ENCODE peak calls at places on chromosome 1, in four cellular contexts. M is stimulated activated CD4-positive, alpha-beta T cell treated with anti-CD3 and anti-CD28 coated beads, Interleukin-12 subunit alpha, Interleukin-12 subunit beta, amount 100 ng/mL, for 48 hours; P is fibroblast of lung; U is substantia nigra. Z is an unnamed sample.

GRCh38 chr1:227805606-227806197 is 9.8 kb upstream of the PRSS38 start:
- DNase-seq in P (peak), M (no peak), U (no peak), Z (peak)

GRCh38 chr1:117335376-117336086 is 31.7 kb upstream of the MAN1A2 start:
- DNase-seq in U (no peak), P (no peak), M (no peak), Z (no peak)

GRCh38 chr1:180560868-180561600 is 2.3 kb downstream of the OVAAL start:
- DNase-seq in P (no peak), M (no peak), U (no peak), Z (peak)

GRCh38 chr1:23422313-23422877 is 2.2 kb downstream of the TCEA3 start:
- DNase-seq in U (no peak), P (peak), M (no peak), Z (peak)

GRCh38 chr1:86788300-86789206 is 84.2 kb downstream of the SH3GLB1 start:
- DNase-seq in P (peak), U (no peak), M (no peak), Z (peak)

GRCh38 chr1:89733748-89734147 is 87.1 kb upstream of the LRRC8D start:
- DNase-seq in P (no peak), M (no peak), U (no peak), Z (no peak)

GRCh38 chr1:64192290-64192689 is 11.1 kb upstream of the UBE2U start:
- DNase-seq in P (no peak), M (no peak), U (no peak), Z (no peak)

GRCh38 chr1:201020647-201021332 is 2.7 kb downstream of the KIF21B start:
- DNase-seq in U (no peak), M (no peak), P (no peak), Z (no peak)

GRCh38 chr1:164498792-164499191 is 60.2 kb upstream of the PBX1 start:
- DNase-seq in M (no peak), U (no peak), P (no peak), Z (no peak)

GRCh38 chr1:50996083-50996482 is 26.0 kb downstream of the CDKN2C start:
- DNase-seq in P (no peak), M (no peak), U (no peak), Z (no peak)

GRCh38 chr1:202697038-202697437 is 13.2 kb downstream of the SYT2 start:
- DNase-seq in P (no peak), U (no peak), M (no peak), Z (no peak)

GRCh38 chr1:6975371-6975770 is 190.1 kb downstream of the CAMTA1 start:
- DNase-seq in M (no peak), U (no peak), P (no peak), Z (no peak)

GRCh38 chr1:153543738-153544135 is 1.9 kb downstream of the S100A4 start:
- DNase-seq in U (no peak), M (no peak), P (no peak), Z (no peak)

GRCh38 chr1:53477626-53478025 is 18.4 kb downstream of the DMRTB1 start:
- DNase-seq in U (no peak), P (no peak), M (no peak), Z (no peak)

GRCh38 chr1:23799570-23800395 is 771 bp downstream of the GALE start:
- DNase-seq in U (no peak), M (peak), P (peak), Z (peak)

GRCh38 chr1:115454835-115455511 is 116.9 kb upstream of the NGF start:
- DNase-seq in P (peak), U (no peak), M (no peak), Z (peak)

GRCh38 chr1:53506355-53507050 is 47.3 kb downstream of the DMRTB1 start:
- DNase-seq in P (no peak), U (no peak), M (no peak), Z (no peak)

GRCh38 chr1:111032295-111032897 is 68.7 kb upstream of the LRIF1 start:
- DNase-seq in M (no peak), U (no peak), P (peak), Z (peak)

GRCh38 chr1:63032171-63032570 is 248.2 kb downstream of the ATG4C start:
- DNase-seq in U (no peak), M (no peak), P (no peak), Z (no peak)

GRCh38 chr1:34985063-34985770 is at the start of gene TMEM35B:
- DNase-seq in P (peak), M (peak), U (peak), Z (peak)

GRCh38 chr1:157045251-157046218 is at the start of gene ARHGEF11:
- DNase-seq in M (no peak), P (peak), U (peak), Z (peak)

GRCh38 chr1:3674100-3675094 is 22.1 kb downstream of the TP73 start:
- DNase-seq in M (no peak), P (no peak), U (no peak), Z (no peak)

GRCh38 chr1:16371725-16372124 is 4.7 kb downstream of the SZRD1 start:
- DNase-seq in P (no peak), M (no peak), U (no peak), Z (peak)

GRCh38 chr1:35807614-35808375 is at the start of gene AGO4:
- DNase-seq in U (peak), P (peak), M (no peak), Z (peak)

GRCh38 chr1:214106375-214106774 is 118.6 kb downstream of the PROX1 start:
- DNase-seq in M (no peak), U (no peak), P (peak), Z (no peak)

GRCh38 chr1:169595764-169596711 is 9.8 kb upstream of the F5 start:
- DNase-seq in M (no peak), U (no peak), P (peak), Z (peak)